ENCODE peak calls at places on chromosomes 5 and 9, in nine cellular contexts. One of them, this sample, is unnamed.

GRCh38 chr9:72600671-72601070 is 79.3 kb downstream of the TMC1 start:
- DNase-seq in caudate nucleus: no peak
- DNase-seq in CD8-positive, alpha-beta T cell: no peak
- DNase-seq in tibial nerve: no peak
- DNase-seq in breast epithelium: no peak
- DNase-seq in GM12878: no peak
- DNase-seq in neural progenitor cell: no peak
- DNase-seq in heart right ventricle: no peak
- DNase-seq in pancreas: no peak
- DNase-seq in this sample: no peak

GRCh38 chr5:71789746-71790145 is 70.7 kb downstream of the CARTPT start:
- DNase-seq in GM12878: no peak
- DNase-seq in pancreas: no peak
- DNase-seq in neural progenitor cell: no peak
- DNase-seq in caudate nucleus: no peak
- DNase-seq in breast epithelium: no peak
- DNase-seq in tibial nerve: no peak
- DNase-seq in heart right ventricle: no peak
- DNase-seq in CD8-positive, alpha-beta T cell: no peak
- DNase-seq in this sample: no peak

GRCh38 chr5:174003795-174004194 is 14.8 kb downstream of the C5orf47 start:
- DNase-seq in pancreas: no peak
- DNase-seq in GM12878: no peak
- DNase-seq in neural progenitor cell: no peak
- DNase-seq in heart right ventricle: no peak
- DNase-seq in caudate nucleus: no peak
- DNase-seq in tibial nerve: no peak
- DNase-seq in breast epithelium: no peak
- DNase-seq in CD8-positive, alpha-beta T cell: no peak
- DNase-seq in this sample: no peak

GRCh38 chr9:93436655-93437407 is 14.7 kb upstream of the FAM120A start:
- DNase-seq in GM12878: no peak
- DNase-seq in neural progenitor cell: no peak
- DNase-seq in caudate nucleus: no peak
- DNase-seq in CD8-positive, alpha-beta T cell: no peak
- DNase-seq in pancreas: no peak
- DNase-seq in tibial nerve: no peak
- DNase-seq in heart right ventricle: no peak
- DNase-seq in breast epithelium: no peak
- DNase-seq in this sample: no peak

GRCh38 chr9:33170464-33171156 is 3.5 kb upstream of the B4GALT1 start:
- DNase-seq in caudate nucleus: no peak
- DNase-seq in tibial nerve: peak
- DNase-seq in CD8-positive, alpha-beta T cell: no peak
- DNase-seq in pancreas: no peak
- DNase-seq in breast epithelium: peak
- DNase-seq in neural progenitor cell: peak
- DNase-seq in heart right ventricle: peak
- DNase-seq in GM12878: no peak
- DNase-seq in this sample: peak

GRCh38 chr5:89686081-89686765 is 723.3 kb downstream of the CETN3 start:
- DNase-seq in CD8-positive, alpha-beta T cell: no peak
- DNase-seq in pancreas: no peak
- DNase-seq in tibial nerve: no peak
- DNase-seq in neural progenitor cell: no peak
- DNase-seq in heart right ventricle: no peak
- DNase-seq in caudate nucleus: no peak
- DNase-seq in GM12878: no peak
- DNase-seq in breast epithelium: no peak
- DNase-seq in this sample: no peak

GRCh38 chr9:96241391-96241809 is 60.6 kb downstream of the HSD17B3 start:
- DNase-seq in breast epithelium: peak
- DNase-seq in CD8-positive, alpha-beta T cell: no peak
- DNase-seq in caudate nucleus: no peak
- DNase-seq in neural progenitor cell: no peak
- DNase-seq in tibial nerve: no peak
- DNase-seq in pancreas: no peak
- DNase-seq in GM12878: peak
- DNase-seq in heart right ventricle: no peak
- DNase-seq in this sample: no peak

GRCh38 chr5:56725709-56726108 is 89.6 kb upstream of the MAP3K1 start:
- DNase-seq in GM12878: no peak
- DNase-seq in breast epithelium: no peak
- DNase-seq in heart right ventricle: no peak
- DNase-seq in neural progenitor cell: no peak
- DNase-seq in caudate nucleus: no peak
- DNase-seq in pancreas: no peak
- DNase-seq in tibial nerve: no peak
- DNase-seq in CD8-positive, alpha-beta T cell: no peak
- DNase-seq in this sample: no peak

GRCh38 chr5:57302643-57303042 is 128.8 kb downstream of the GPBP1 start:
- DNase-seq in pancreas: no peak
- DNase-seq in caudate nucleus: no peak
- DNase-seq in neural progenitor cell: no peak
- DNase-seq in heart right ventricle: no peak
- DNase-seq in CD8-positive, alpha-beta T cell: no peak
- DNase-seq in tibial nerve: no peak
- DNase-seq in breast epithelium: no peak
- DNase-seq in GM12878: no peak
- DNase-seq in this sample: no peak

GRCh38 chr5:139747583-139748504 is 47.8 kb upstream of the PSD2 start:
- DNase-seq in breast epithelium: peak
- DNase-seq in caudate nucleus: peak
- DNase-seq in tibial nerve: peak
- DNase-seq in CD8-positive, alpha-beta T cell: peak
- DNase-seq in neural progenitor cell: peak
- DNase-seq in GM12878: no peak
- DNase-seq in pancreas: peak
- DNase-seq in heart right ventricle: peak
- DNase-seq in this sample: peak

GRCh38 chr5:68071731-68072130 is 143.8 kb upstream of the PIK3R1 start:
- DNase-seq in pancreas: no peak
- DNase-seq in caudate nucleus: no peak
- DNase-seq in breast epithelium: no peak
- DNase-seq in tibial nerve: no peak
- DNase-seq in CD8-positive, alpha-beta T cell: no peak
- DNase-seq in GM12878: no peak
- DNase-seq in heart right ventricle: no peak
- DNase-seq in neural progenitor cell: no peak
- DNase-seq in this sample: no peak

GRCh38 chr5:83767409-83767992 is 46.8 kb upstream of the HAPLN1 start:
- DNase-seq in pancreas: no peak
- DNase-seq in CD8-positive, alpha-beta T cell: no peak
- DNase-seq in breast epithelium: no peak
- DNase-seq in GM12878: no peak
- DNase-seq in heart right ventricle: no peak
- DNase-seq in tibial nerve: no peak
- DNase-seq in caudate nucleus: no peak
- DNase-seq in neural progenitor cell: no peak
- DNase-seq in this sample: no peak

GRCh38 chr9:91911681-91912080 is 38.3 kb downstream of the ROR2 start:
- DNase-seq in breast epithelium: no peak
- DNase-seq in caudate nucleus: no peak
- DNase-seq in heart right ventricle: no peak
- DNase-seq in CD8-positive, alpha-beta T cell: no peak
- DNase-seq in pancreas: no peak
- DNase-seq in GM12878: no peak
- DNase-seq in neural progenitor cell: no peak
- DNase-seq in tibial nerve: no peak
- DNase-seq in this sample: no peak

GRCh38 chr5:35067985-35068384 is 20.2 kb upstream of the AGXT2 start:
- DNase-seq in breast epithelium: no peak
- DNase-seq in caudate nucleus: no peak
- DNase-seq in GM12878: no peak
- DNase-seq in neural progenitor cell: no peak
- DNase-seq in tibial nerve: no peak
- DNase-seq in heart right ventricle: no peak
- DNase-seq in pancreas: no peak
- DNase-seq in CD8-positive, alpha-beta T cell: no peak
- DNase-seq in this sample: no peak

GRCh38 chr5:149719666-149720065 is 10.4 kb upstream of the PPARGC1B start:
- DNase-seq in GM12878: no peak
- DNase-seq in breast epithelium: no peak
- DNase-seq in tibial nerve: no peak
- DNase-seq in caudate nucleus: peak
- DNase-seq in CD8-positive, alpha-beta T cell: no peak
- DNase-seq in neural progenitor cell: no peak
- DNase-seq in heart right ventricle: no peak
- DNase-seq in pancreas: no peak
- DNase-seq in this sample: no peak

GRCh38 chr5:37448941-37449340 is 69.8 kb downstream of the WDR70 start:
- DNase-seq in neural progenitor cell: no peak
- DNase-seq in GM12878: no peak
- DNase-seq in CD8-positive, alpha-beta T cell: no peak
- DNase-seq in pancreas: no peak
- DNase-seq in heart right ventricle: no peak
- DNase-seq in tibial nerve: no peak
- DNase-seq in caudate nucleus: no peak
- DNase-seq in breast epithelium: no peak
- DNase-seq in this sample: no peak

DNA sequence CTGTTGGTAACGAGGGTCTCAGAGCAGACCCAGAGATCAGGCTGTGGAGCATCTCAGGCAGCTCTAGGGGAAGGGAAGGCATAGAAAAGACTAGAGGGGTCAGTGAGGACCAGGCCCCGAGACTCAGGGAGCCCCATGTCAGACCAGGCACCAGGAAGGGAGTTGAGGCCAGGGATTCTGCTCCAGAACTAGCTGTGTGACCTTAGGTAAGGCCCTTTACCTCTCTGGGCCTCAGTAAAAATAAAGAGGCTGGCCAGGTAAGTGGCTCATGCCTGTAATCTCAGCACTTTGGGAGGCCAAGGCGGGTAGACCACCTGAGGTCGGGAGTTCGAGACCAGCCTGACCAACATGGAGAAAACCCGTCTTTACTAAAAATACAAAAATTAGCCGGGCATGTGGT is 176.4 kb upstream of the IER5L start:
- DNase-seq in pancreas: no peak
- DNase-seq in GM12878: no peak
- DNase-seq in CD8-positive, alpha-beta T cell: no peak
- DNase-seq in caudate nucleus: no peak
- DNase-seq in tibial nerve: no peak
- DNase-seq in breast epithelium: no peak
- DNase-seq in heart right ventricle: no peak
- DNase-seq in neural progenitor cell: no peak
- DNase-seq in this sample: no peak
- H3K27ac ChIP-seq in pancreas: no peak
- H3K27ac ChIP-seq in GM12878: no peak
- H3K27ac ChIP-seq in CD8-positive, alpha-beta T cell: no peak
- H3K27ac ChIP-seq in caudate nucleus: no peak
- H3K27ac ChIP-seq in tibial nerve: no peak
- H3K27ac ChIP-seq in breast epithelium: no peak
- H3K27ac ChIP-seq in heart right ventricle: no peak
- H3K27ac ChIP-seq in neural progenitor cell: no peak
- H3K27ac ChIP-seq in this sample: no peak

DNA sequence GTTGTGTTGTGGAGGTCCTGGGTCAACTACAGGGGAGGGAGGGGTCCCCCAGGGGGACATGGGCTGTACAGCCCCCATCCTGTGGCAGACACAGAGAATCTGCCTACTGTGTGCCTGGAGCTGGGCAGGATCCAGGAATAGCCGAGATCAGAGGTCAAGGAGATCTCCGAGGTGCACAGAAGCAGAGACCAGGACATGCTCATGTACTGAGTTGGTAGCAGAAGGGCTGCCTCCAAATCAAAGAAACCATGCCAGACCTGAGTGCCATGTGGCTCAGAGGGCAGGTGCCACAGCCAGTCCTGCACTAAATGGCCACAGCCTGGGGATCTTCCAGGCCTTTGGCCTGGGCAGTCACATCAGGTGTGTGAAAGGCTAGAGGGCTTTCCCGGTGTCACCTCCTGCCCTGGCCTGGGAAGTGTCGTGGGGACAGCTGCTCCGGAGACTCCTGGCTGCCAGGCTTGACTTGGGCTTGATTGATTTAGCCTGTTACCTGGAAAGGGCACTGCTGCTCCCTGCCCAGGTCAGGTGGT is 27.8 kb downstream of the GSN start:
- DNase-seq in neural progenitor cell: no peak
- DNase-seq in CD8-positive, alpha-beta T cell: no peak
- DNase-seq in tibial nerve: no peak
- DNase-seq in breast epithelium: no peak
- DNase-seq in heart right ventricle: no peak
- DNase-seq in GM12878: no peak
- DNase-seq in caudate nucleus: no peak
- DNase-seq in pancreas: peak
- DNase-seq in this sample: no peak
- H3K27ac ChIP-seq in neural progenitor cell: no peak
- H3K27ac ChIP-seq in CD8-positive, alpha-beta T cell: no peak
- H3K27ac ChIP-seq in tibial nerve: peak
- H3K27ac ChIP-seq in breast epithelium: peak
- H3K27ac ChIP-seq in heart right ventricle: peak
- H3K27ac ChIP-seq in GM12878: no peak
- H3K27ac ChIP-seq in caudate nucleus: peak
- H3K27ac ChIP-seq in pancreas: no peak
- H3K27ac ChIP-seq in this sample: no peak

GRCh38 chr5:154606675-154607321 is 128.8 kb upstream of the HAND1 start:
- DNase-seq in heart right ventricle: no peak
- DNase-seq in pancreas: no peak
- DNase-seq in breast epithelium: no peak
- DNase-seq in GM12878: no peak
- DNase-seq in CD8-positive, alpha-beta T cell: no peak
- DNase-seq in tibial nerve: no peak
- DNase-seq in neural progenitor cell: no peak
- DNase-seq in caudate nucleus: no peak
- DNase-seq in this sample: no peak
- H3K27ac ChIP-seq in heart right ventricle: no peak
- H3K27ac ChIP-seq in pancreas: no peak
- H3K27ac ChIP-seq in breast epithelium: no peak
- H3K27ac ChIP-seq in GM12878: no peak
- H3K27ac ChIP-seq in CD8-positive, alpha-beta T cell: no peak
- H3K27ac ChIP-seq in tibial nerve: no peak
- H3K27ac ChIP-seq in neural progenitor cell: no peak
- H3K27ac ChIP-seq in caudate nucleus: no peak
- H3K27ac ChIP-seq in this sample: no peak

DNA sequence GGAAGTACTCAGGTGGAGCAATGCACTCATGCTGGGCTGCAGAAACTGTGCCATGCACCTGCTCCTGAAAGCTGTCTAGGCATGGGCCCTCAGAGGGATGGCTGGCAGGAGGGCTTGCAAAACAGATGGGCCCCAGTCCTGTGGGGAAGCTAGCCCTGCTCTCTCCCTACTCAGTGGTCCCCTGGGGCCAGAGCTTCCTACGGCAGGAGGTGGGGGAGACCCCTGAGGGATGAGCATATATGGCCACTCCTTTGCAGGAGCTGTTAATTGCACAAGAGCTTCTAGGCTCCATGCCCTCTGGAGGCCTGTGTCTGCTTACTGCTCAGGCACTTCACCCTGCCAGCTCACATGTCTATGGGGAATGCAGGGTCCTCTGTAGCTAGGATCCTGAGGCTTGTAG is 545.3 kb upstream of the PTPRD start:
- DNase-seq in neural progenitor cell: no peak
- DNase-seq in tibial nerve: no peak
- DNase-seq in caudate nucleus: no peak
- DNase-seq in CD8-positive, alpha-beta T cell: no peak
- DNase-seq in pancreas: no peak
- DNase-seq in breast epithelium: no peak
- DNase-seq in GM12878: no peak
- DNase-seq in heart right ventricle: no peak
- DNase-seq in this sample: no peak
- H3K27ac ChIP-seq in neural progenitor cell: no peak
- H3K27ac ChIP-seq in tibial nerve: no peak
- H3K27ac ChIP-seq in caudate nucleus: no peak
- H3K27ac ChIP-seq in CD8-positive, alpha-beta T cell: no peak
- H3K27ac ChIP-seq in pancreas: no peak
- H3K27ac ChIP-seq in breast epithelium: no peak
- H3K27ac ChIP-seq in GM12878: no peak
- H3K27ac ChIP-seq in heart right ventricle: no peak
- H3K27ac ChIP-seq in this sample: no peak

GRCh38 chr9:115135786-115136185 is 17.8 kb upstream of the TNC start:
- DNase-seq in heart right ventricle: no peak
- DNase-seq in neural progenitor cell: no peak
- DNase-seq in pancreas: no peak
- DNase-seq in tibial nerve: no peak
- DNase-seq in caudate nucleus: no peak
- DNase-seq in GM12878: no peak
- DNase-seq in CD8-positive, alpha-beta T cell: no peak
- DNase-seq in breast epithelium: no peak
- DNase-seq in this sample: no peak
- H3K27ac ChIP-seq in heart right ventricle: no peak
- H3K27ac ChIP-seq in neural progenitor cell: no peak
- H3K27ac ChIP-seq in pancreas: no peak
- H3K27ac ChIP-seq in tibial nerve: no peak
- H3K27ac ChIP-seq in caudate nucleus: no peak
- H3K27ac ChIP-seq in GM12878: no peak
- H3K27ac ChIP-seq in CD8-positive, alpha-beta T cell: no peak
- H3K27ac ChIP-seq in breast epithelium: no peak
- H3K27ac ChIP-seq in this sample: no peak

This sample was measured in naive thymus-derived CD4-positive, alpha-beta T cell.